ENCODE peak calls at places on chromosomes 2 and 18, in four cellular contexts. Z is GM23338, A is small intestine, B is fibroblast of pulmonary artery. S is an unnamed sample.

GRCh38 chr2:235227607-235228006 is 266.2 kb upstream of the AGAP1 start:
- DNase-seq in Z (no peak), A (no peak), B (no peak), S (no peak)

GRCh38 chr2:128261245-128262128 is 57.2 kb downstream of the HS6ST1 start:
- DNase-seq in Z (no peak), A (no peak), B (no peak), S (peak)

GRCh38 chr2:7773362-7773973 is 856.3 kb downstream of the RNF144A start:
- DNase-seq in Z (no peak), A (no peak), B (no peak), S (no peak)

GRCh38 chr2:120503793-120504571 is 158.0 kb downstream of the INHBB start:
- DNase-seq in Z (peak), A (peak), B (peak), S (peak)

GRCh38 chr2:150572961-150573395 is 85.5 kb upstream of the RND3 start:
- DNase-seq in Z (no peak), A (no peak), B (no peak), S (no peak)

GRCh38 chr18:59268127-59268721 is 5.0 kb downstream of the RAX start:
- DNase-seq in Z (peak), A (no peak), B (no peak), S (no peak)

GRCh38 chr2:79511320-79511951 is 1.4 kb upstream of the CTNNA2 start:
- DNase-seq in Z (peak), A (peak), B (peak), S (peak)

GRCh38 chr2:85663684-85664565 is 4.1 kb downstream of the SFTPB start:
- DNase-seq in Z (no peak), A (no peak), B (no peak), S (no peak)

GRCh38 chr18:58552057-58552461 is 76.8 kb downstream of the ALPK2 start:
- DNase-seq in Z (no peak), A (no peak), B (no peak), S (no peak)

GRCh38 chr2:71530246-71530986 is 77.1 kb downstream of the DYSF start:
- DNase-seq in Z (peak), A (peak), B (peak), S (no peak)

GRCh38 chr2:52717836-52718235 is 1049.8 kb upstream of the CHAC2 start:
- DNase-seq in Z (no peak), A (no peak), B (no peak), S (no peak)

GRCh38 chr18:35716169-35716831 is 134.8 kb downstream of the GALNT1 start:
- DNase-seq in Z (no peak), A (no peak), B (no peak), S (no peak)

GRCh38 chr18:11047817-11048216 is 101.6 kb downstream of the PIEZO2 start:
- DNase-seq in Z (no peak), A (no peak), B (no peak), S (no peak)

GRCh38 chr2:239938651-239939486 is 86.3 kb downstream of the NDUFA10 start:
- DNase-seq in Z (no peak), A (no peak), B (no peak), S (no peak)

GRCh38 chr2:27663160-27663462 is 303 bp downstream of the SUPT7L start:
- DNase-seq in Z (no peak), A (no peak), B (no peak), S (peak)

GRCh38 chr2:171531836-171532450 is 9.7 kb downstream of the CYBRD1 start:
- DNase-seq in Z (no peak), A (no peak), B (peak), S (no peak)

GRCh38 chr2:216775043-216775453 is 79.7 kb upstream of the IGFBP5 start:
- DNase-seq in Z (no peak), A (no peak), B (peak), S (peak)

GRCh38 chr2:121297217-121297830 is 12.3 kb upstream of the TFCP2L1 start:
- DNase-seq in Z (peak), A (peak), B (peak), S (no peak)

GRCh38 chr18:31497404-31497710 is 620 bp upstream of the DSG2 start:
- DNase-seq in Z (peak), A (no peak), B (no peak), S (no peak)

GRCh38 chr18:49175476-49175875 is 224.7 kb upstream of the SMAD7 start:
- DNase-seq in Z (no peak), A (no peak), B (no peak), S (no peak)

GRCh38 chr2:146037334-146037870 is 1517.5 kb upstream of the ZEB2 start:
- DNase-seq in Z (no peak), A (no peak), B (no peak), S (no peak)

GRCh38 chr2:8511868-8512612 is 169.8 kb upstream of the ID2 start:
- DNase-seq in Z (no peak), A (no peak), B (peak), S (peak)

GRCh38 chr18:43161528-43161927 is 46.0 kb upstream of the RIT2 start:
- DNase-seq in Z (no peak), A (no peak), B (peak), S (no peak)

GRCh38 chr18:68391801-68392200 is 323.1 kb downstream of the TMX3 start:
- DNase-seq in Z (no peak), A (no peak), B (no peak), S (no peak)

GRCh38 chr2:240887631-240888030 is 8.3 kb downstream of the MAB21L4 start:
- DNase-seq in Z (no peak), A (no peak), B (no peak), S (no peak)

GRCh38 chr2:23776021-23776420 is 150.9 kb downstream of the ATAD2B start:
- DNase-seq in Z (no peak), A (no peak), B (no peak), S (no peak)

GRCh38 chr2:23745068-23745725 is 181.7 kb downstream of the ATAD2B start:
- DNase-seq in Z (no peak), A (no peak), B (no peak), S (peak)

GRCh38 chr2:67463810-67464209 is 66.7 kb downstream of the ETAA1 start:
- DNase-seq in Z (no peak), A (no peak), B (peak), S (no peak)

GRCh38 chr2:235737840-235738239 is 244.0 kb downstream of the AGAP1 start:
- DNase-seq in Z (no peak), A (no peak), B (no peak), S (no peak)

GRCh38 chr2:180943275-180943674 is 37.1 kb upstream of the UBE2E3 start:
- DNase-seq in Z (peak), A (no peak), B (no peak), S (no peak)

GRCh38 chr18:77559274-77559910 is 309.7 kb downstream of the GALR1 start:
- DNase-seq in Z (no peak), A (no peak), B (no peak), S (no peak)

GRCh38 chr2:237980751-237981150 is 13.9 kb downstream of the UBE2F start:
- DNase-seq in Z (no peak), A (no peak), B (no peak), S (no peak)

GRCh38 chr2:169232551-169233154 is 129.7 kb downstream of the LRP2 start:
- DNase-seq in Z (no peak), A (no peak), B (no peak), S (no peak)

GRCh38 chr2:17461087-17461475 is 57.2 kb downstream of the RAD51AP2 start:
- DNase-seq in Z (no peak), A (no peak), B (no peak), S (no peak)

GRCh38 chr2:226837334-226837733 is 1.5 kb downstream of the RHBDD1 start:
- DNase-seq in Z (no peak), A (no peak), B (no peak), S (no peak)
- H3K4me3 ChIP-seq in Z (no peak), A (no peak), B (peak), S (no peak)

GRCh38 chr18:74499633-74500032 is 3.5 kb downstream of the CNDP2 start:
- DNase-seq in Z (no peak), A (peak), B (peak), S (peak)
- H3K4me3 ChIP-seq in Z (no peak), A (peak), B (peak), S (peak)

GRCh38 chr18:2223859-2224258 is 347.4 kb downstream of the METTL4 start:
- DNase-seq in Z (peak), A (peak), B (peak), S (no peak)
- H3K4me3 ChIP-seq in Z (no peak), A (no peak), B (peak), S (peak)

GRCh38 chr2:159799833-159800232 is 1.8 kb upstream of the CD302 start:
- DNase-seq in Z (no peak), A (no peak), B (no peak), S (no peak)

GRCh38 chr2:159797468-159798375 is at the start of gene CD302:
- DNase-seq in Z (peak), A (peak), B (peak), S (peak)

GRCh38 chr2:159798376-159798724 is 342 bp upstream of the CD302 start:
- DNase-seq in Z (no peak), A (no peak), B (no peak), S (no peak)

GRCh38 chr2:159793265-159793664 is 4.7 kb downstream of the CD302 start:
- DNase-seq in Z (no peak), A (peak), B (no peak), S (no peak)

GRCh38 chr2:159795781-159796667 is 2.0 kb downstream of the CD302 start:
- DNase-seq in Z (no peak), A (peak), B (peak), S (no peak)
- H3K4me3 ChIP-seq in Z (peak), A (peak), B (peak), S (peak)